ENCODE peak calls at places on chromosomes 13 and 19, in seven cellular contexts. B is aorta, Q is fibroblast of the aortic adventitia, Z is mucosa of descending colon, S is breast epithelium, W is thoracic aorta, G is lung. D is an unnamed sample.

GRCh38 chr13:28744091-28744536 is 25.3 kb upstream of the SLC46A3 start:
- DNase-seq in B (no peak), Q (peak), Z (no peak), S (no peak), W (no peak), G (no peak), D (no peak)

GRCh38 chr19:28920269-28921066 is 292.5 kb downstream of the UQCRFS1 start:
- DNase-seq in B (no peak), Q (no peak), Z (no peak), S (no peak), W (no peak), G (no peak), D (no peak)

GRCh38 chr19:4044927-4045557 is 21.7 kb downstream of the ZBTB7A start:
- DNase-seq in B (no peak), Q (no peak), Z (peak), S (no peak), W (no peak), G (no peak), D (no peak)

GRCh38 chr13:105219636-105220035 is 1315.8 kb downstream of the EFNB2 start:
- DNase-seq in B (no peak), Q (no peak), Z (no peak), S (no peak), W (no peak), G (no peak), D (no peak)

GRCh38 chr13:45339867-45340266 is 1.1 kb downstream of the TPT1 start:
- DNase-seq in B (no peak), Q (no peak), Z (no peak), S (no peak), W (no peak), G (no peak), D (no peak)

GRCh38 chr19:11699931-11700794 is 38.6 kb downstream of the ZNF823 start:
- DNase-seq in B (no peak), Q (peak), Z (no peak), S (no peak), W (no peak), G (no peak), D (no peak)

GRCh38 chr13:71864094-71864980 is 2.7 kb downstream of the DACH1 start:
- DNase-seq in B (peak), Q (no peak), Z (peak), S (peak), W (no peak), G (peak), D (no peak)

GRCh38 chr13:49855930-49856329 is 63.4 kb upstream of the KPNA3 start:
- DNase-seq in B (no peak), Q (no peak), Z (no peak), S (no peak), W (no peak), G (no peak), D (no peak)

GRCh38 chr13:74819549-74819948 is 662.4 kb downstream of the TBC1D4 start:
- DNase-seq in B (no peak), Q (peak), Z (no peak), S (no peak), W (no peak), G (no peak), D (no peak)

GRCh38 chr13:112986946-112987345 is 17.9 kb downstream of the MCF2L start:
- DNase-seq in B (no peak), Q (no peak), Z (no peak), S (no peak), W (no peak), G (no peak), D (no peak)
- H3K4me3 ChIP-seq in B (no peak), Q (no peak), Z (no peak), S (no peak), W (no peak), G (no peak), D (no peak)

GRCh38 chr19:18605196-18605545 is 1.4 kb downstream of the CRLF1 start:
- DNase-seq in B (no peak), Q (no peak), Z (no peak), S (no peak), W (no peak), G (no peak), D (no peak)
- H3K4me3 ChIP-seq in B (no peak), Q (peak), Z (no peak), S (no peak), W (peak), G (no peak), D (no peak)

GRCh38 chr13:33351324-33351723 is 65.8 kb upstream of the STARD13 start:
- DNase-seq in B (no peak), Q (peak), Z (no peak), S (no peak), W (no peak), G (no peak), D (no peak)
- H3K4me3 ChIP-seq in B (no peak), Q (peak), Z (no peak), S (no peak), W (peak), G (no peak), D (no peak)

DNA sequence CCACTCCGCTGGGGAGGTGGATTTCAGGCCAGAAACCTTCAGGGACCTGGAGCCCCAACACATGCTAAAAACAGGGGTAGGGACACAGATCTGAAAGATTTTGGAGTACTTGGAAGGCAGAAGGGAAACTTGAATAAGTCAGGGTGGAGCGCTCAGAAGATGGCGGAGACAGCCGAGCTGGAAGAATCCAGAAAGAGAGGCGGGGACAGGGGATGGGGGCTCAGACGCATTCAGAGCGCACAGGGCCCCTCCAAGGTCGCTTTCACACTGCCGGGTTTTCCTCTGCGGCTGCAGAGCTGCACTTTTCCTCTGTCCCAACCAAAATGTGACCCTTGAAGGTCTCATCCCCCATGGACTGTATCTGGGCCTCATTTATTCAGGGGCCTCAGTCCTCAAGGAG is 56.9 kb downstream of the ERICH4 start:
- DNase-seq in B (no peak), Q (no peak), Z (no peak), S (no peak), W (no peak), G (no peak), D (no peak)
- H3K4me3 ChIP-seq in B (no peak), Q (no peak), Z (no peak), S (peak), W (peak), G (peak), D (no peak)

GRCh38 chr19:1505012-1505411 is 7.8 kb downstream of the ADAMTSL5 start:
- DNase-seq in B (no peak), Q (no peak), Z (no peak), S (no peak), W (no peak), G (no peak), D (no peak)

GRCh38 chr19:1503089-1503924 is 9.5 kb downstream of the ADAMTSL5 start:
- DNase-seq in B (peak), Q (peak), Z (no peak), S (no peak), W (no peak), G (no peak), D (no peak)

GRCh38 chr19:1502433-1503088 is 10.3 kb downstream of the ADAMTSL5 start:
- DNase-seq in B (no peak), Q (no peak), Z (no peak), S (no peak), W (no peak), G (no peak), D (no peak)

GRCh38 chr19:1505991-1506881 is 6.6 kb downstream of the ADAMTSL5 start:
- DNase-seq in B (no peak), Q (no peak), Z (no peak), S (no peak), W (no peak), G (no peak), D (no peak)

GRCh38 chr19:1503925-1504430 is 8.8 kb downstream of the ADAMTSL5 start:
- DNase-seq in B (peak), Q (no peak), Z (no peak), S (no peak), W (no peak), G (no peak), D (no peak)
- H3K4me3 ChIP-seq in B (no peak), Q (no peak), Z (no peak), S (no peak), W (no peak), G (no peak), D (no peak)

D was measured in LNCaP clone FGC.